ENCODE peak calls at places on chromosomes 1 and 21, in six cellular contexts. H, Z, O, R, Q and M are unnamed samples.

GRCh38 chr1:156508205-156508954 is 7.8 kb upstream of the MEF2D start:
- DNase-seq in H (peak; percentile 63), Z (no peak), O (peak; percentile 79), R (no peak), Q (peak; percentile 56), M (peak; percentile 37)

GRCh38 chr1:229092377-229093257 is 178.3 kb upstream of the RAB4A start:
- DNase-seq in H (no peak), Z (no peak), O (no peak), R (no peak), Q (no peak), M (no peak)

GRCh38 chr1:14626869-14627607 is 28.6 kb downstream of the KAZN start:
- DNase-seq in H (no peak), Z (no peak), O (no peak), R (no peak), Q (no peak), M (peak; percentile 13)

GRCh38 chr1:43541721-43542401 is 11.2 kb downstream of the PTPRF start:
- DNase-seq in H (peak; percentile 90), Z (no peak), O (no peak), R (no peak), Q (peak; percentile 60), M (peak; percentile 94)

GRCh38 chr1:158112994-158113758 is 67.5 kb upstream of the CD1D start:
- DNase-seq in H (peak; percentile 55), Z (peak; percentile 29), O (peak; percentile 46), R (peak; percentile 35), Q (peak; percentile 85), M (peak; percentile 42)

GRCh38 chr1:171641076-171641864 is 11.2 kb downstream of the MYOC start:
- DNase-seq in H (no peak), Z (no peak), O (no peak), R (no peak), Q (no peak), M (no peak)

GRCh38 chr1:165501351-165501974 is 42.3 kb upstream of the LRRC52 start:
- DNase-seq in H (no peak), Z (no peak), O (no peak), R (no peak), Q (no peak), M (no peak)

GRCh38 chr1:224872832-224873644 is 56.4 kb upstream of the DNAH14 start:
- DNase-seq in H (no peak), Z (no peak), O (no peak), R (no peak), Q (no peak), M (no peak)

GRCh38 chr1:206556748-206557635 is 49.7 kb downstream of the RASSF5 start:
- DNase-seq in H (peak; percentile 57), Z (peak; percentile 77), O (peak; percentile 62), R (peak; percentile 95), Q (peak; percentile 74), M (peak; percentile 74)

GRCh38 chr1:207754942-207755689 is 3.3 kb downstream of the CD46 start:
- DNase-seq in H (no peak), Z (no peak), O (no peak), R (no peak), Q (no peak), M (no peak)

GRCh38 chr21:28333455-28334108 is 659.1 kb downstream of the LTN1 start:
- DNase-seq in H (peak; percentile 6), Z (no peak), O (peak; percentile 82), R (no peak), Q (peak; percentile 32), M (no peak)

GRCh38 chr1:98546319-98546718 is 115.2 kb upstream of the SNX7 start:
- DNase-seq in H (no peak), Z (no peak), O (no peak), R (no peak), Q (peak; percentile 10), M (no peak)

GRCh38 chr1:45512641-45513054 is 9.0 kb downstream of the PRDX1 start:
- DNase-seq in H (peak; percentile 65), Z (no peak), O (peak; percentile 75), R (peak; percentile 75), Q (peak; percentile 60), M (peak; percentile 67)

GRCh38 chr1:25182629-25183028 is 49.7 kb downstream of the SYF2 start:
- DNase-seq in H (peak; percentile 34), Z (no peak), O (peak; percentile 95), R (no peak), Q (no peak), M (no peak)

GRCh38 chr1:244163861-244164562 is 112.9 kb downstream of the ZBTB18 start:
- DNase-seq in H (peak; percentile 94), Z (no peak), O (peak; percentile 99), R (no peak), Q (peak; percentile 92), M (peak; percentile 12)

GRCh38 chr1:8238141-8239038 is 79.5 kb upstream of the SLC45A1 start:
- DNase-seq in H (peak; percentile 68), Z (no peak), O (peak; percentile 92), R (no peak), Q (peak; percentile 81), M (no peak)

GRCh38 chr1:76511226-76511625 is 356.1 kb upstream of the ST6GALNAC5 start:
- DNase-seq in H (no peak), Z (no peak), O (no peak), R (no peak), Q (no peak), M (no peak)

GRCh38 chr21:38460171-38460742 is 38.0 kb downstream of the ERG start:
- DNase-seq in H (peak; percentile 59), Z (no peak), O (peak; percentile 87), R (no peak), Q (peak; percentile 77), M (no peak)

GRCh38 chr1:81585371-81585770 is 215.4 kb upstream of the ADGRL2 start:
- DNase-seq in H (no peak), Z (no peak), O (no peak), R (no peak), Q (no peak), M (no peak)

GRCh38 chr1:234899041-234899787 is 229.4 kb downstream of the TOMM20 start:
- DNase-seq in H (peak; percentile 61), Z (no peak), O (peak; percentile 85), R (no peak), Q (peak; percentile 46), M (peak; percentile 75)

GRCh38 chr1:94542088-94542671 is 621 bp upstream of the F3 start:
- DNase-seq in H (peak; percentile 67), Z (no peak), O (peak; percentile 91), R (no peak), Q (peak; percentile 63), M (peak; percentile 52)

GRCh38 chr21:45482899-45483821 is 59.1 kb downstream of the SLC19A1 start:
- DNase-seq in H (no peak), Z (no peak), O (no peak), R (peak; percentile 72), Q (no peak), M (no peak)

GRCh38 chr1:160522622-160523345 is at the start of gene SLAMF6:
- DNase-seq in H (no peak), Z (no peak), O (no peak), R (peak; percentile 68), Q (no peak), M (no peak)

GRCh38 chr1:48077860-48078259 is 80.7 kb upstream of the TRABD2B start:
- DNase-seq in H (no peak), Z (no peak), O (no peak), R (no peak), Q (no peak), M (no peak)

GRCh38 chr1:15027515-15027948 is 126.0 kb upstream of the TMEM51 start:
- DNase-seq in H (peak; percentile 84), Z (peak; percentile 14), O (peak; percentile 74), R (peak; percentile 42), Q (peak; percentile 90), M (peak; percentile 84)

GRCh38 chr1:202416641-202417040 is 68.1 kb downstream of the PPP1R12B start:
- DNase-seq in H (no peak), Z (no peak), O (peak; percentile 39), R (no peak), Q (no peak), M (no peak)

GRCh38 chr1:75614455-75615379 is 3.8 kb upstream of the SLC44A5 start:
- DNase-seq in H (peak; percentile 39), Z (peak; percentile 20), O (peak; percentile 9), R (peak; percentile 54), Q (peak; percentile 50), M (peak; percentile 81)

GRCh38 chr1:7644086-7644485 is 127.0 kb upstream of the VAMP3 start:
- DNase-seq in H (no peak), Z (no peak), O (no peak), R (no peak), Q (no peak), M (no peak)

GRCh38 chr1:34188418-34188817 is 11.7 kb downstream of the C1orf94 start:
- DNase-seq in H (no peak), Z (no peak), O (no peak), R (no peak), Q (peak; percentile 31), M (no peak)

GRCh38 chr1:177209357-177209756 is 38.6 kb downstream of the BRINP2 start:
- DNase-seq in H (peak; percentile 97), Z (no peak), O (peak; percentile 100), R (no peak), Q (peak; percentile 92), M (peak; percentile 71)

GRCh38 chr1:101465941-101466340 is 229.1 kb downstream of the S1PR1 start:
- DNase-seq in H (no peak), Z (no peak), O (no peak), R (no peak), Q (no peak), M (no peak)

GRCh38 chr1:63454269-63454668 is 68.8 kb downstream of the ITGB3BP start:
- DNase-seq in H (no peak), Z (no peak), O (peak; percentile 14), R (no peak), Q (peak; percentile 13), M (no peak)

GRCh38 chr1:58885998-58886397 is 102.2 kb upstream of the JUN start:
- DNase-seq in H (no peak), Z (no peak), O (no peak), R (peak; percentile 51), Q (peak; percentile 45), M (peak; percentile 59)

GRCh38 chr21:46537026-46537425 is 67.9 kb downstream of the S100B start:
- DNase-seq in H (no peak), Z (no peak), O (no peak), R (no peak), Q (no peak), M (no peak)